ENCODE peak calls at places on chromosome 3, in four cellular contexts. One of them, this sample, is unnamed.

GRCh38 chr3:45275006-45275704 is 49.1 kb upstream of the TMEM158 start:
- DNase-seq in amniotic epithelial cell: no peak
- DNase-seq in nucleus accumbens: no peak
- DNase-seq in NCI-H1105: peak; percentile 20
- DNase-seq in this sample: no peak

GRCh38 chr3:12799525-12800440 is 3.3 kb downstream of the CAND2 start:
- DNase-seq in amniotic epithelial cell: no peak
- DNase-seq in nucleus accumbens: no peak
- DNase-seq in NCI-H1105: no peak
- DNase-seq in this sample: no peak

GRCh38 chr3:144868506-144868905 is 896.9 kb downstream of the DIPK2A start:
- DNase-seq in amniotic epithelial cell: no peak
- DNase-seq in nucleus accumbens: no peak
- DNase-seq in NCI-H1105: no peak
- DNase-seq in this sample: no peak

GRCh38 chr3:146222204-146223046 is 28.5 kb downstream of the PLSCR4 start:
- DNase-seq in amniotic epithelial cell: peak; percentile 55
- DNase-seq in nucleus accumbens: no peak
- DNase-seq in NCI-H1105: no peak
- DNase-seq in this sample: no peak

GRCh38 chr3:143035466-143036214 is 34.3 kb downstream of the U2SURP start:
- DNase-seq in amniotic epithelial cell: peak; percentile 26
- DNase-seq in nucleus accumbens: no peak
- DNase-seq in NCI-H1105: no peak
- DNase-seq in this sample: no peak

GRCh38 chr3:82050382-82050781 is 288.9 kb upstream of the GBE1 start:
- DNase-seq in amniotic epithelial cell: no peak
- DNase-seq in nucleus accumbens: no peak
- DNase-seq in NCI-H1105: no peak
- DNase-seq in this sample: no peak

GRCh38 chr3:104367000-104367399 is 999.7 kb upstream of the ALCAM start:
- DNase-seq in amniotic epithelial cell: peak; percentile 39
- DNase-seq in nucleus accumbens: no peak
- DNase-seq in NCI-H1105: no peak
- DNase-seq in this sample: no peak

GRCh38 chr3:172846706-172847105 is 96.2 kb downstream of the ECT2 start:
- DNase-seq in amniotic epithelial cell: peak; percentile 70
- DNase-seq in nucleus accumbens: no peak
- DNase-seq in NCI-H1105: no peak
- DNase-seq in this sample: peak; percentile 28

GRCh38 chr3:123816673-123817207 is 67.4 kb downstream of the MYLK start:
- DNase-seq in amniotic epithelial cell: peak; percentile 90
- DNase-seq in nucleus accumbens: no peak
- DNase-seq in NCI-H1105: no peak
- DNase-seq in this sample: no peak

GRCh38 chr3:115052906-115053305 is 94.2 kb downstream of the ZBTB20 start:
- DNase-seq in amniotic epithelial cell: peak; percentile 52
- DNase-seq in nucleus accumbens: no peak
- DNase-seq in NCI-H1105: no peak
- DNase-seq in this sample: peak; percentile 53

GRCh38 chr3:112688819-112689218 is 47.9 kb upstream of the CCDC80 start:
- DNase-seq in amniotic epithelial cell: no peak
- DNase-seq in nucleus accumbens: no peak
- DNase-seq in NCI-H1105: no peak
- DNase-seq in this sample: no peak

GRCh38 chr3:62003833-62004232 is 369.5 kb downstream of the FEZF2 start:
- DNase-seq in amniotic epithelial cell: no peak
- DNase-seq in nucleus accumbens: no peak
- DNase-seq in NCI-H1105: no peak
- DNase-seq in this sample: no peak

GRCh38 chr3:157109267-157110141 is 50.4 kb downstream of the CCNL1 start:
- DNase-seq in amniotic epithelial cell: no peak
- DNase-seq in nucleus accumbens: no peak
- DNase-seq in NCI-H1105: no peak
- DNase-seq in this sample: no peak

GRCh38 chr3:42960282-42960681 is 18.8 kb upstream of the GASK1A start:
- DNase-seq in amniotic epithelial cell: peak; percentile 10
- DNase-seq in nucleus accumbens: no peak
- DNase-seq in NCI-H1105: no peak
- DNase-seq in this sample: peak; percentile 8

GRCh38 chr3:72628065-72628464 is 220.2 kb downstream of the SHQ1 start:
- DNase-seq in amniotic epithelial cell: no peak
- DNase-seq in nucleus accumbens: no peak
- DNase-seq in NCI-H1105: no peak
- DNase-seq in this sample: no peak

GRCh38 chr3:160801386-160802118 is 45.5 kb downstream of the PPM1L start:
- DNase-seq in amniotic epithelial cell: peak; percentile 80
- DNase-seq in nucleus accumbens: no peak
- DNase-seq in NCI-H1105: no peak
- DNase-seq in this sample: no peak

GRCh38 chr3:67630666-67631362 is 23.6 kb downstream of the SUCLG2 start:
- DNase-seq in amniotic epithelial cell: no peak
- DNase-seq in nucleus accumbens: no peak
- DNase-seq in NCI-H1105: no peak
- DNase-seq in this sample: no peak

GRCh38 chr3:54079729-54080128 is 42.6 kb upstream of the CACNA2D3 start:
- DNase-seq in amniotic epithelial cell: no peak
- DNase-seq in nucleus accumbens: no peak
- DNase-seq in NCI-H1105: no peak
- DNase-seq in this sample: no peak

GRCh38 chr3:39178553-39178952 is 13.8 kb downstream of the XIRP1 start:
- DNase-seq in amniotic epithelial cell: no peak
- DNase-seq in nucleus accumbens: no peak
- DNase-seq in NCI-H1105: no peak
- DNase-seq in this sample: peak; percentile 74

GRCh38 chr3:128746881-128747280 is 20.9 kb downstream of the RAB7A start:
- DNase-seq in amniotic epithelial cell: no peak
- DNase-seq in nucleus accumbens: no peak
- DNase-seq in NCI-H1105: no peak
- DNase-seq in this sample: no peak

GRCh38 chr3:128245460-128245859 is 92.2 kb downstream of the EEFSEC start:
- DNase-seq in amniotic epithelial cell: no peak
- DNase-seq in nucleus accumbens: no peak
- DNase-seq in NCI-H1105: no peak
- DNase-seq in this sample: no peak

GRCh38 chr3:144497452-144497851 is 525.8 kb downstream of the DIPK2A start:
- DNase-seq in amniotic epithelial cell: no peak
- DNase-seq in nucleus accumbens: no peak
- DNase-seq in NCI-H1105: no peak
- DNase-seq in this sample: no peak

GRCh38 chr3:35648347-35648746 is 9.0 kb downstream of the ARPP21 start:
- DNase-seq in amniotic epithelial cell: no peak
- DNase-seq in nucleus accumbens: no peak
- DNase-seq in NCI-H1105: no peak
- DNase-seq in this sample: no peak

GRCh38 chr3:100047455-100048141 is 66.7 kb downstream of the FILIP1L start:
- DNase-seq in amniotic epithelial cell: peak; percentile 96
- DNase-seq in nucleus accumbens: no peak
- DNase-seq in NCI-H1105: no peak
- DNase-seq in this sample: peak; percentile 45

GRCh38 chr3:187639912-187640822 is 30.0 kb downstream of the SST start:
- DNase-seq in amniotic epithelial cell: no peak
- DNase-seq in nucleus accumbens: no peak
- DNase-seq in NCI-H1105: no peak
- DNase-seq in this sample: no peak

GRCh38 chr3:187352581-187353575 is 15.3 kb upstream of the RTP4 start:
- DNase-seq in amniotic epithelial cell: no peak
- DNase-seq in nucleus accumbens: no peak
- DNase-seq in NCI-H1105: no peak
- DNase-seq in this sample: no peak

GRCh38 chr3:4824948-4825325 is 154.3 kb upstream of the BHLHE40 start:
- DNase-seq in amniotic epithelial cell: peak; percentile 74
- DNase-seq in nucleus accumbens: no peak
- DNase-seq in NCI-H1105: no peak
- DNase-seq in this sample: no peak

GRCh38 chr3:152780553-152780952 is 54.4 kb upstream of the P2RY1 start:
- DNase-seq in amniotic epithelial cell: no peak
- DNase-seq in nucleus accumbens: no peak
- DNase-seq in NCI-H1105: no peak
- DNase-seq in this sample: no peak

GRCh38 chr3:127822836-127823589 is 698 bp upstream of the MGLL start:
- DNase-seq in amniotic epithelial cell: no peak
- DNase-seq in nucleus accumbens: peak; percentile 51
- DNase-seq in NCI-H1105: no peak
- DNase-seq in this sample: peak; percentile 52

This sample was measured in SJCRH30.